ENCODE peak calls at places on chromosomes 5 and 9, in eight cellular contexts. T is small intestine, G is esophagus squamous epithelium, O is erythroblast, E is KBM-7, Z is RPMI7951, P is EL, I is colonic mucosa. K is an unnamed sample.

GRCh38 chr9:79774356-79774755 is 202.6 kb downstream of the TLE4 start:
- DNase-seq in T (no peak), G (no peak), O (no peak), E (no peak), Z (no peak), P (no peak), I (no peak), K (no peak)

GRCh38 chr9:95107001-95107749 is 210.3 kb downstream of the FANCC start:
- DNase-seq in T (no peak), G (no peak), O (no peak), E (no peak), Z (peak; percentile 86), P (no peak), I (no peak), K (no peak)

GRCh38 chr5:9716838-9717281 is 86.7 kb upstream of the TAS2R1 start:
- DNase-seq in T (no peak), G (no peak), O (no peak), E (no peak), Z (peak; percentile 64), P (peak; percentile 92), I (no peak), K (no peak)

GRCh38 chr5:103057208-103058130 is 62.5 kb downstream of the GIN1 start:
- DNase-seq in T (peak; percentile 26), G (no peak), O (peak; percentile 22), E (peak; percentile 17), Z (peak; percentile 49), P (peak; percentile 60), I (no peak), K (no peak)

GRCh38 chr5:157150995-157151394 is 8.3 kb upstream of the MED7 start:
- DNase-seq in T (no peak), G (no peak), O (no peak), E (no peak), Z (no peak), P (no peak), I (no peak), K (no peak)

GRCh38 chr9:105475302-105475701 is 27.5 kb downstream of the FSD1L start:
- DNase-seq in T (peak; percentile 24), G (no peak), O (peak; percentile 6), E (peak; percentile 7), Z (peak; percentile 51), P (peak; percentile 49), I (no peak), K (no peak)

GRCh38 chr9:136537896-136538598 is 7.8 kb downstream of the NOTCH1 start:
- DNase-seq in T (no peak), G (no peak), O (no peak), E (no peak), Z (no peak), P (no peak), I (no peak), K (no peak)

GRCh38 chr9:135376511-135377173 is 102.9 kb upstream of the PPP1R26 start:
- DNase-seq in T (no peak), G (no peak), O (no peak), E (no peak), Z (no peak), P (no peak), I (no peak), K (no peak)

GRCh38 chr5:115815693-115816225 is 700 bp downstream of the CDO1 start:
- DNase-seq in T (no peak), G (no peak), O (no peak), E (peak; percentile 63), Z (no peak), P (peak; percentile 28), I (no peak), K (no peak)

GRCh38 chr5:113164016-113164415 is 187.4 kb downstream of the DCP2 start:
- DNase-seq in T (no peak), G (no peak), O (no peak), E (no peak), Z (no peak), P (no peak), I (no peak), K (no peak)

GRCh38 chr5:175170899-175171298 is 273.1 kb downstream of the DRD1 start:
- DNase-seq in T (no peak), G (no peak), O (no peak), E (no peak), Z (no peak), P (no peak), I (no peak), K (no peak)

GRCh38 chr5:127572930-127573329 is 55.5 kb downstream of the PRRC1 start:
- DNase-seq in T (no peak), G (no peak), O (no peak), E (no peak), Z (no peak), P (peak; percentile 20), I (no peak), K (no peak)

GRCh38 chr9:132804576-132805295 is 73.3 kb downstream of the AK8 start:
- DNase-seq in T (peak; percentile 18), G (no peak), O (no peak), E (peak; percentile 61), Z (no peak), P (no peak), I (peak; percentile 30), K (no peak)

GRCh38 chr5:133605323-133605722 is 7.0 kb downstream of the FSTL4 start:
- DNase-seq in T (no peak), G (no peak), O (no peak), E (no peak), Z (peak; percentile 5), P (no peak), I (no peak), K (no peak)

GRCh38 chr5:69105996-69106906 is 12.4 kb downstream of the SLC30A5 start:
- DNase-seq in T (no peak), G (no peak), O (no peak), E (peak; percentile 76), Z (no peak), P (no peak), I (no peak), K (no peak)

GRCh38 chr9:113638916-113639315 is 175.4 kb downstream of the RGS3 start:
- DNase-seq in T (no peak), G (no peak), O (no peak), E (no peak), Z (no peak), P (no peak), I (no peak), K (no peak)

GRCh38 chr5:8861764-8862163 is 684.1 kb downstream of the SEMA5A start:
- DNase-seq in T (peak; percentile 84), G (no peak), O (no peak), E (no peak), Z (no peak), P (no peak), I (peak; percentile 22), K (no peak)

GRCh38 chr9:28925184-28925583 is 1351.9 kb upstream of the C9orf72 start:
- DNase-seq in T (no peak), G (no peak), O (no peak), E (no peak), Z (no peak), P (no peak), I (no peak), K (no peak)

GRCh38 chr5:61311836-61312808 is 19.9 kb upstream of the ZSWIM6 start:
- DNase-seq in T (no peak), G (no peak), O (no peak), E (no peak), Z (peak; percentile 86), P (peak; percentile 92), I (no peak), K (no peak)

GRCh38 chr9:125663127-125663526 is 43.9 kb downstream of the MAPKAP1 start:
- DNase-seq in T (peak; percentile 11), G (no peak), O (peak; percentile 10), E (peak; percentile 42), Z (peak; percentile 66), P (peak; percentile 83), I (no peak), K (no peak)

GRCh38 chr5:79077680-79078365 is 8.3 kb downstream of the BHMT2 start:
- DNase-seq in T (no peak), G (no peak), O (no peak), E (no peak), Z (no peak), P (peak; percentile 26), I (no peak), K (no peak)

GRCh38 chr5:74185599-74185998 is 454.9 kb downstream of the ENC1 start:
- DNase-seq in T (no peak), G (no peak), O (no peak), E (no peak), Z (peak; percentile 63), P (no peak), I (no peak), K (no peak)

GRCh38 chr5:75512383-75513074 is 838 bp downstream of the POLK start:
- DNase-seq in T (no peak), G (no peak), O (peak; percentile 63), E (no peak), Z (no peak), P (no peak), I (no peak), K (no peak)

GRCh38 chr9:136525841-136526499 is 19.9 kb downstream of the NOTCH1 start:
- DNase-seq in T (no peak), G (no peak), O (no peak), E (no peak), Z (peak; percentile 29), P (no peak), I (peak; percentile 64), K (no peak)

GRCh38 chr5:159786901-159787691 is 129.2 kb upstream of the ADRA1B start:
- DNase-seq in T (no peak), G (no peak), O (no peak), E (no peak), Z (peak; percentile 46), P (peak; percentile 31), I (no peak), K (no peak)

GRCh38 chr9:686381-686813 is 155.1 kb upstream of the DMRT1 start:
- DNase-seq in T (no peak), G (no peak), O (no peak), E (no peak), Z (peak; percentile 54), P (peak; percentile 29), I (no peak), K (no peak)

GRCh38 chr9:86324308-86324707 is 29.9 kb downstream of the TUT7 start:
- DNase-seq in T (no peak), G (no peak), O (no peak), E (no peak), Z (no peak), P (peak; percentile 49), I (no peak), K (no peak)

GRCh38 chr9:114282926-114283325 is 40.0 kb upstream of the ORM1 start:
- DNase-seq in T (peak; percentile 6), G (no peak), O (no peak), E (no peak), Z (peak; percentile 95), P (peak; percentile 92), I (no peak), K (no peak)

GRCh38 chr5:164422400-164422799 is 917.0 kb downstream of the MAT2B start:
- DNase-seq in T (no peak), G (no peak), O (peak; percentile 22), E (no peak), Z (no peak), P (no peak), I (no peak), K (no peak)

GRCh38 chr9:99416007-99416406 is 193.9 kb downstream of the SEC61B start:
- DNase-seq in T (no peak), G (no peak), O (no peak), E (no peak), Z (peak; percentile 81), P (no peak), I (no peak), K (no peak)

GRCh38 chr9:134389659-134390058 is 63.4 kb downstream of the RXRA start:
- DNase-seq in T (no peak), G (no peak), O (no peak), E (no peak), Z (no peak), P (no peak), I (no peak), K (no peak)

GRCh38 chr9:137598943-137599342 is 6.5 kb upstream of the ARRDC1 start:
- DNase-seq in T (no peak), G (no peak), O (no peak), E (no peak), Z (no peak), P (no peak), I (no peak), K (no peak)

GRCh38 chr9:36798350-36799065 is 225.8 kb downstream of the MELK start:
- DNase-seq in T (no peak), G (no peak), O (no peak), E (no peak), Z (peak; percentile 20), P (no peak), I (no peak), K (no peak)

GRCh38 chr9:37290881-37291485 is 131.5 kb upstream of the GRHPR start:
- DNase-seq in T (no peak), G (no peak), O (peak; percentile 79), E (no peak), Z (peak; percentile 61), P (peak; percentile 85), I (no peak), K (no peak)

K was measured in activated T-helper 9 cell treated with anti-CD3 and anti-CD28 coated beads, Interleukin-2, amount 50 U/mL, for 16 hours.